ENCODE peak calls at places on chromosomes 12 and 14, in five cellular contexts. L is adrenal gland, N is stomach, A is gastrocnemius medialis, X is cardiac muscle cell. H is an unnamed sample. For H3K4me1, the result is how much of the 10 kb centered on the place peaks cover.

GRCh38 chr14:76958975-76959710 is 69.4 kb downstream of the IRF2BPL start:
- DNase-seq in N (no peak), A (no peak), X (peak), L (no peak), H (peak)

GRCh38 chr12:3684449-3685051 is 68.4 kb downstream of the CRACR2A start:
- DNase-seq in A (peak), N (no peak), L (no peak), X (peak), H (no peak)

GRCh38 chr14:102212845-102213244 is 73.1 kb downstream of the WDR20 start:
- DNase-seq in L (no peak), A (no peak), N (no peak), X (no peak), H (no peak)

GRCh38 chr12:53344824-53345485 is 8.8 kb upstream of the SP7 start:
- DNase-seq in A (peak), X (peak), L (peak), N (peak), H (no peak)

GRCh38 chr12:56082967-56083366 is 3.0 kb downstream of the ERBB3 start:
- DNase-seq in X (no peak), A (no peak), L (no peak), N (no peak), H (no peak)

GRCh38 chr12:91608562-91608961 is 425.9 kb upstream of the DCN start:
- DNase-seq in X (no peak), N (no peak), A (no peak), L (no peak), H (no peak)

GRCh38 chr14:106518054-106518943 is 991.9 kb downstream of the TMEM121 start:
- DNase-seq in N (peak), L (no peak), X (no peak), A (no peak), H (no peak)

GRCh38 chr12:40999212-40999611 is 188.9 kb upstream of the PDZRN4 start:
- DNase-seq in L (no peak), A (no peak), X (no peak), N (no peak), H (no peak)

GRCh38 chr12:52631676-52632459 is 13.5 kb upstream of the KRT73 start:
- DNase-seq in X (no peak), A (no peak), L (no peak), N (no peak), H (no peak)

GRCh38 chr14:36520601-36521525 is 831 bp upstream of the NKX2-1 start:
- DNase-seq in X (peak), N (peak), A (no peak), L (no peak), H (no peak)

GRCh38 chr12:87074801-87075200 is 818.6 kb upstream of the MGAT4C start:
- DNase-seq in N (no peak), L (no peak), A (no peak), X (no peak), H (peak)

GRCh38 chr14:55605793-55606192 is 25.8 kb downstream of the KTN1 start:
- DNase-seq in L (no peak), N (no peak), A (no peak), X (no peak), H (no peak)

GRCh38 chr12:13339538-13339937 is 143.0 kb downstream of the EMP1 start:
- DNase-seq in N (no peak), X (no peak), L (no peak), A (no peak), H (peak)

DNA sequence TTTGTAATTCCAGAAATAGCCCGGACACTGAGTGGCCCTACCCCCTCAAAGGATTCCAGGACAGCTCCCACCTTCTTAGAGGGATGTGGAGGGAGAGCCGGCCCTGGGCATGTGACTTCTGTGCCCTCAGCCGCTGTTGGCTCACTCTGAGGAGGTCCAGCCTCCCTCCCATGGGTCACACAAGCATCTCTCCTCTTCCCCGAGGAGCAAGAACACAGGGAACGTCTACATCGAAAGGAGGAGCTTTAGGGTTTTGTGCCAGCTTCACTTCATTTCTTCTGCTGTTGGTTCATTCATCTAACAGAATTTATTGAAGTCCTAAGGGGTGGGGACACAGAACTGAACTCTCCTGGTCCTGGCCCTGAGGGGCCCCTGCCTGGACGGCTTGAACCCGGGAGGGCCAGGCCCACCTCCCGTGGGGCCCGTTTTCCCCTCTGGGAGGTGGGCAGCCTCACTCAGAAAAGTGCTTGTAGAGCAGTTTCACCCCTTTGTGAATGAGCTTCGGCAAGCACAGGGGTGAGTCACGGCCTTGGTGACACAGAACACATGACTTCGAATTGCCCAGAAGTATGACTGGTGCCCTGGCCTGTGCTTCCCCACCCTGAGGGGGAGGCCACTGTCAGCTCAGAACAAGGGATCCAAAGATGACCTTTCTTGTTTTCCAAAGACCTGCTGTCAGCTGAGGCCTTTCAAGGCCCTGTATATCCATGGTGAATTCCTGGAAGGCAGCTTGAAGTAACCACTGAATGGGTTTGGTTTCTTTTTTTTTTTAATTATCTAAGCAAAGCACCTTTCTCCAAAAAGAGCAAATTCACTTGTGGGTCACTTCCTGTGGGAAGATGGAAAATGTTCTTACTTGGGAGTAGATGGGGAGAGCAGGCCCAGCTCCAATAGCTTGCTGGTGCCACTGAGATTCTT is 39.2 kb downstream of the NFKBIA start:
- DNase-seq in X (peak), A (peak), N (peak), L (peak), H (no peak)
- H3K4me1 ChIP-seq in X (under half), A (under half), N (under half), L (under half), H (under half)

GRCh38 chr14:68774771-68775613 is 17.9 kb downstream of the ZFP36L1 start:
- DNase-seq in L (no peak), A (peak), N (peak), X (no peak), H (no peak)

GRCh38 chr14:68777644-68778043 is 15.2 kb downstream of the ZFP36L1 start:
- DNase-seq in L (no peak), A (no peak), X (no peak), N (peak), H (no peak)

GRCh38 chr14:68772761-68773381 is 20.0 kb downstream of the ZFP36L1 start:
- DNase-seq in A (no peak), N (no peak), L (no peak), X (no peak), H (no peak)

GRCh38 chr14:68771631-68772030 is 21.2 kb downstream of the ZFP36L1 start:
- DNase-seq in X (no peak), L (no peak), N (no peak), A (no peak), H (no peak)

GRCh38 chr14:68775614-68776126 is 17.2 kb downstream of the ZFP36L1 start:
- DNase-seq in A (no peak), X (no peak), L (no peak), N (peak), H (no peak)
- TF ChIP-seq CTCF in A (peak), X (peak), L (no peak), N (no peak), H (peak)

GRCh38 chr12:1593232-1594044 is 943 bp downstream of the FBXL14 start:
- DNase-seq in L (peak), X (no peak), A (no peak), N (peak), H (peak)

GRCh38 chr12:1591543-1591942 is 2.8 kb downstream of the FBXL14 start:
- DNase-seq in N (no peak), X (peak), A (no peak), L (no peak), H (no peak)

GRCh38 chr12:1594045-1594294 is 411 bp downstream of the FBXL14 start:
- DNase-seq in N (peak), L (no peak), X (peak), A (peak), H (no peak)

GRCh38 chr12:1591029-1591428 is 3.4 kb downstream of the FBXL14 start:
- DNase-seq in A (no peak), X (no peak), L (no peak), N (no peak), H (peak)

GRCh38 chr12:1592444-1593231 is 1.7 kb downstream of the FBXL14 start:
- DNase-seq in X (peak), N (no peak), L (peak), A (no peak), H (no peak)
- H3K4me1 ChIP-seq in X (half or more), N (half or more), L (under half), A (under half), H (under half)

DNA sequence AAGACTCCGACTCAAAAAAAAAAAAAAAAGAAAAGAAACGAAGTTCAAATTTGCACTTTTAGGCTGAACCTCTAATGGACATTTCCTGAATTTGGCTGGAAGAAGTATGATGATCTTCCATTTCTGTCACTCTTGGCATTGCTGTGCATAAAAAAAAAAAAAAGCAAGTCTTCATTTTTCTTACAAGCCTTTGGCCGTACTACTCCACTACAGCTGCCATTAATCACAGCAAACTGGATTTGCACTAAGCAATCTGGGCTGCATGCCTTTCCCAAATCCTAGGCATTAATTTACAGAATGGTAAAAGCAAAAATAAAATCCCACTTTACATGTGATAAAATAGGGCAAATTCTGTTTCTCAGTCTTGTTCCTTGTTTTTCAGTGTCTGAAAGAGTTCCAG is 7.1 kb downstream of the CSRP2 start:
- DNase-seq in A (no peak), L (no peak), X (no peak), N (no peak), H (no peak)
- TF ChIP-seq CTCF in A (no peak), L (no peak), X (no peak), N (no peak), H (no peak)

DNA sequence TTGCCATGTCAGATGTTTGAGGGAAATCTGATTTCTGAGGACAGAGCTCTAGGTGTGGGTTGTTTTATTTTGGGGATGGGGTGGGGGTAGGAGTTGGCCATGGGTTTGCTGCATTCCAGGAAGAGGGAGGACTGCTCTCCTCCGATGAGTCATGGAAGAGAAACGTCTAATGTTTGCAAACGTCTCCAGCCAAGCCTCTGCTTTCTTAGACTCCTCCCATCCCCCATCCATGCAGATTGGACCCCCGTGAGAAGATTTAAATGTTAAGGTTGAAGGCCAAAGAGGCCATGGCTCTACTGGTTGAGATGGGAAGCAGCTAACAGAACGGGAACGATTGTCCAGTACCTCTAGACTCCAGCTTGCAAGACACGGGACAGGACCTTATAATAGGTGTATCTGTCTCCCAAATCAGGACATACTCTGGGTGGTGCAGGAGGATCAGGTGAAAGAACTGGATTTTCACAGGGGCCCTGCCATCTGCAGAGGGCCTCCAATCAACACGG is 11.4 kb upstream of the ATP2A2 start:
- DNase-seq in N (no peak), L (no peak), A (no peak), X (peak), H (peak)
- H3K4me1 ChIP-seq in N (under half), L (under half), A (half or more), X (under half), H (under half)

GRCh38 chr12:124727922-124728321 is 135.7 kb downstream of the SCARB1 start:
- DNase-seq in X (no peak), A (no peak), N (no peak), L (no peak), H (no peak)
- TF ChIP-seq CTCF in X (no peak), A (no peak), N (no peak), L (peak), H (peak)

GRCh38 chr14:67690011-67690410 is 5.6 kb downstream of the RDH11 start:
- DNase-seq in X (no peak), N (no peak), L (no peak), A (no peak), H (peak)

GRCh38 chr14:67698179-67698578 is 2.6 kb upstream of the RDH11 start:
- DNase-seq in A (no peak), X (no peak), N (no peak), L (no peak), H (no peak)

GRCh38 chr14:67697006-67697405 is 1.4 kb upstream of the RDH11 start:
- DNase-seq in L (no peak), A (no peak), N (no peak), X (no peak), H (no peak)

GRCh38 chr14:67695394-67695949 is at the start of gene RDH11:
- DNase-seq in N (peak), A (peak), X (peak), L (peak), H (peak)

GRCh38 chr14:67694791-67695393 is 672 bp downstream of the RDH11 start:
- DNase-seq in N (peak), L (peak), A (no peak), X (peak), H (peak)
- H3K4me1 ChIP-seq in N (under half), L (under half), A (under half), X (under half), H (under half)

DNA sequence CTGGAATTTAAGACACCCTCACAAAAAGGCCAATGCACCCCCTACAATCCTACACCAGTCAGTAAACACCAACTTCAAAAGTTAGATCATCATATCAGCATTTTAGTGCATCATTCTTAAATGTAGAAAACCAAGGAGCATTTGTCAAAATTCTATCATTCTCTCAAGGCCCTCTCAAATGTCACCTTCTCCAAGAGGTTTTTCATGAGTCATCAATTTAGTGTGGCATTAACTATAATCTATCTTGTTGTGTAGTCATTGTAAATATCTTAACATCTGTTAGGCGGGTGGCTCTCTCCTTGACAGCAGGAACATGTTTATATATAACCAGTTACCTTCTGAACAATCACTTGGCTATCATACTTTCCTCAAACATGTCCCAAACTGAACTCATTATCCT is 62.1 kb upstream of the G2E3 start:
- DNase-seq in A (no peak), X (no peak), L (no peak), N (no peak), H (no peak)
- TF ChIP-seq CTCF in A (no peak), X (no peak), L (no peak), N (no peak), H (no peak)

GRCh38 chr12:130590685-130591084 is 125.4 kb downstream of the RIMBP2 start:
- DNase-seq in N (no peak), L (no peak), X (no peak), A (no peak), H (no peak)

GRCh38 chr12:130589391-130590317 is 126.4 kb downstream of the RIMBP2 start:
- DNase-seq in A (no peak), L (no peak), X (no peak), N (no peak), H (no peak)

GRCh38 chr12:130588696-130589095 is 127.4 kb downstream of the RIMBP2 start:
- DNase-seq in X (no peak), L (no peak), N (no peak), A (no peak), H (no peak)

GRCh38 chr12:130591736-130592135 is 124.4 kb downstream of the RIMBP2 start:
- DNase-seq in N (no peak), X (no peak), L (no peak), A (no peak), H (no peak)

GRCh38 chr12:130587966-130588365 is 128.1 kb downstream of the RIMBP2 start:
- DNase-seq in X (no peak), A (no peak), L (no peak), N (no peak), H (no peak)
- H3K4me1 ChIP-seq in X (under half), A (under half), L (under half), N (under half), H (under half)